ENCODE peak calls at places on chromosomes 13 and 19, in four cellular contexts. U, M, B and N are unnamed samples.

GRCh38 chr19:34365463-34366401 is 736 bp downstream of the GPI start:
- DNase-seq in U (peak; percentile 40), M (peak; percentile 55), B (peak; percentile 45), N (no peak)

GRCh38 chr19:45448887-45449299 is 18.9 kb upstream of the FOSB start:
- DNase-seq in U (no peak), M (no peak), B (no peak), N (peak; percentile 89)

GRCh38 chr13:101481421-101481820 is 28.9 kb downstream of the ITGBL1 start:
- DNase-seq in U (no peak), M (no peak), B (no peak), N (no peak)

GRCh38 chr13:49499889-49500660 is 4.3 kb downstream of the PHF11 start:
- DNase-seq in U (no peak), M (no peak), B (no peak), N (no peak)

GRCh38 chr13:100532090-100532766 is 56.4 kb downstream of the GGACT start:
- DNase-seq in U (no peak), M (no peak), B (no peak), N (no peak)

GRCh38 chr19:44282846-44283245 is 22.0 kb downstream of the ZNF235 start:
- DNase-seq in U (no peak), M (no peak), B (no peak), N (no peak)

GRCh38 chr13:33172400-33172799 is 113.2 kb downstream of the STARD13 start:
- DNase-seq in U (no peak), M (no peak), B (no peak), N (no peak)

GRCh38 chr13:80039000-80039399 is 301.9 kb downstream of the SPRY2 start:
- DNase-seq in U (no peak), M (no peak), B (no peak), N (no peak)

GRCh38 chr19:46366620-46367277 is 19.9 kb downstream of the PPP5C start:
- DNase-seq in U (no peak), M (no peak), B (no peak), N (no peak)

GRCh38 chr13:100234524-100235136 is 145.7 kb downstream of the PCCA start:
- DNase-seq in U (no peak), M (no peak), B (no peak), N (no peak)

GRCh38 chr13:102405499-102406079 is 3.7 kb upstream of the FGF14 start:
- DNase-seq in U (no peak), M (no peak), B (no peak), N (no peak)

GRCh38 chr19:47369923-47370625 is 21.0 kb downstream of the DHX34 start:
- DNase-seq in U (no peak), M (peak; percentile 74), B (peak; percentile 56), N (no peak)

GRCh38 chr19:5109560-5109959 is 140.6 kb downstream of the KDM4B start:
- DNase-seq in U (no peak), M (no peak), B (no peak), N (no peak)
- TF ChIP-seq CTCF in U (no peak), M (no peak), B (no peak), N (no peak)

DNA sequence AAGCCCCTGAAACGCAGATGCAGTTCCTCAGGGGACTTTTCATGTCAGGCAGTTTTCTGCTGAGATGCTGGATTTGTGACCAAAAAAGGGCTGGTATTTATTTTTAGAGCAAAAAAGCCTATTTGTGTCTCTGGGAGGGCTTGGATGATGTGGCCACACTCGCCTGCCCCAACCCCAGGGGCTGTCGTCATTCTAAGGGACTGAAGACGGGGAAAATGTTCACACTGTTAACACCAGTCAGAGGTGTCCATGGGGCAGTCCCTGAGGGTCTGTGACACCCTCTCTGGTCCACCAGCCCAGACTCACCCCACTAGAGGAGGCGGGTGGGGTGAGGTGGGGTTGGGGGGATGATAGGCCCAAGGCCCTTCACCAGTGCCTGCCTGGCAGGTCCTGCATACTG is 15.9 kb upstream of the EPHX3 start:
- DNase-seq in U (no peak), M (no peak), B (no peak), N (no peak)
- H3K36me3 ChIP-seq in U (peaks cover 19% of the 10 kb centered on the region), M (peaks cover 87% of the 10 kb centered on the region), B (peaks cover 3% of the 10 kb centered on the region), N (peaks cover 84% of the 10 kb centered on the region)

GRCh38 chr13:40970803-40971202 is 48.3 kb downstream of the ELF1 start:
- DNase-seq in U (no peak), M (no peak), B (no peak), N (no peak)

GRCh38 chr13:40969169-40969901 is 49.8 kb downstream of the ELF1 start:
- DNase-seq in U (no peak), M (no peak), B (no peak), N (no peak)

GRCh38 chr13:40973409-40973808 is 45.7 kb downstream of the ELF1 start:
- DNase-seq in U (no peak), M (no peak), B (no peak), N (no peak)

GRCh38 chr13:40968416-40969000 is 50.6 kb downstream of the ELF1 start:
- DNase-seq in U (no peak), M (no peak), B (no peak), N (no peak)

DNA sequence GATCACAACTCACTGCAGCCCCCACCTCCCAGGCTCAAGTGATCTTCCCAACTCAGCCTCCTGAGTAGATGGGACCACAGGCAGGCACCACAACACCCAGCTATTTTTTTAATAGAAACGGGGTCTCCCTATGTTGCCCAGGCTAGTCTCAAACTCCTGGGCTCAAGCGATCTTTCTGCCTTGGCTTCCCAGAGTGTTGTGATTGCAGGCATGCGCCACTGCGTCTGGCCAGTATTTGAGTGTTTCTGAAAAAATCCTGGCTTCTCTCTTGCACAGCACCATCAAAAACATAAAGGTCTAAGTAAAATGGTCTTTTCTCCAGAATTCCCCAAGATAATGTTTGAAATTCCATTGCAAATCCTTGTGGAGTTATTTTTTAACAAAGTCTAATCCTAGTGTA is 47.8 kb downstream of the ELF1 start:
- DNase-seq in U (no peak), M (no peak), B (no peak), N (no peak)
- H3K4me1 ChIP-seq in U (peaks cover 5% of the 10 kb centered on the region), M (peaks cover 100% of the 10 kb centered on the region), B (peaks cover 10% of the 10 kb centered on the region), N (peaks cover 22% of the 10 kb centered on the region)

GRCh38 chr19:861099-861755 is 1.8 kb downstream of the CFD start:
- DNase-seq in U (no peak), M (no peak), B (no peak), N (no peak)

GRCh38 chr19:862529-863304 is 3.3 kb downstream of the CFD start:
- DNase-seq in U (peak; percentile 47), M (peak; percentile 86), B (peak; percentile 81), N (no peak)

GRCh38 chr19:858868-859843 is at the start of gene CFD:
- DNase-seq in U (no peak), M (peak; percentile 82), B (no peak), N (no peak)

GRCh38 chr19:861756-862528 is 2.5 kb downstream of the CFD start:
- DNase-seq in U (no peak), M (peak; percentile 78), B (peak; percentile 73), N (peak; percentile 72)

GRCh38 chr19:860481-861098 is 1.1 kb downstream of the CFD start:
- DNase-seq in U (no peak), M (peak; percentile 85), B (peak; percentile 72), N (no peak)
- TF ChIP-seq CTCF in U (no peak), M (peak; percentile 17), B (no peak), N (peak; percentile 1)

GRCh38 chr13:113599396-113599795 is 14.8 kb downstream of the TFDP1 start:
- DNase-seq in U (no peak), M (peak; percentile 16), B (no peak), N (peak; percentile 31)
- H3K36me3 ChIP-seq in U (peaks cover 3% of the 10 kb centered on the region), M (peaks cover 16% of the 10 kb centered on the region), B (no peaks in the 10 kb centered on the region), N (peaks cover 56% of the 10 kb centered on the region)

DNA sequence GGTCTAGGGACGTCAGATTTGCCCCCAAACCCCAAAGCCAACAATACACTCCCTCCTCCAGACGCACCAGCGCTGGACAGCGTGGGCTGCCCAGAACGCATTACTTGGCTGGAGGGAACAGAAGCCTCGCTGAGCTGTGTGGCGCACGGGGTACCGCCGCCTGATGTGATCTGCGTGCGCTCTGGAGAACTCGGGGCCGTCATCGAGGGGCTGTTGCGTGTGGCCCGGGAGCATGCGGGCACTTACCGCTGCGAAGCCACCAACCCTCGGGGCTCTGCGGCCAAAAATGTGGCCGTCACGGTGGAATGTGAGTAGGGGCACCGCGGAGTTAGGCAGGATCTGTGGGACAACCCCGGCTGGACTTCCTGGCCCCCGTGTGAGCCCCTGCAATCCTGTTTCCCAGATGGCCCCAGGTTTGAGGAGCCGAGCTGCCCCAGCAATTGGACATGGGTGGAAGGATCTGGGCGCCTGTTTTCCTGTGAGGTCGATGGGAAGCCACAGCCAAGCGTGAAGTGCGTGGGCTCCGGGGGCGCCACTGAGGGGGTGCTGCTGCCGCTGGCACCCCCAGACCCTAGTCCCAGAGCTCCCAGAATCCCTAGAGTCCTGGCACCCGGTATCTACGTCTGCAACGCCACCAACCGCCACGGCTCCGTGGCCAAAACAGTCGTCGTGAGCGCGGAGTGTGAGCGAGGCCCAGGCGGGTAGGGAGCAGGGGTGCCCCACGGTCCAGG is 4.0 kb downstream of the ICAM5 start:
- DNase-seq in U (no peak), M (no peak), B (no peak), N (no peak)
- H3K4me1 ChIP-seq in U (peaks cover 24% of the 10 kb centered on the region), M (peaks cover 72% of the 10 kb centered on the region), B (peaks cover 38% of the 10 kb centered on the region), N (peaks cover 4% of the 10 kb centered on the region)

DNA sequence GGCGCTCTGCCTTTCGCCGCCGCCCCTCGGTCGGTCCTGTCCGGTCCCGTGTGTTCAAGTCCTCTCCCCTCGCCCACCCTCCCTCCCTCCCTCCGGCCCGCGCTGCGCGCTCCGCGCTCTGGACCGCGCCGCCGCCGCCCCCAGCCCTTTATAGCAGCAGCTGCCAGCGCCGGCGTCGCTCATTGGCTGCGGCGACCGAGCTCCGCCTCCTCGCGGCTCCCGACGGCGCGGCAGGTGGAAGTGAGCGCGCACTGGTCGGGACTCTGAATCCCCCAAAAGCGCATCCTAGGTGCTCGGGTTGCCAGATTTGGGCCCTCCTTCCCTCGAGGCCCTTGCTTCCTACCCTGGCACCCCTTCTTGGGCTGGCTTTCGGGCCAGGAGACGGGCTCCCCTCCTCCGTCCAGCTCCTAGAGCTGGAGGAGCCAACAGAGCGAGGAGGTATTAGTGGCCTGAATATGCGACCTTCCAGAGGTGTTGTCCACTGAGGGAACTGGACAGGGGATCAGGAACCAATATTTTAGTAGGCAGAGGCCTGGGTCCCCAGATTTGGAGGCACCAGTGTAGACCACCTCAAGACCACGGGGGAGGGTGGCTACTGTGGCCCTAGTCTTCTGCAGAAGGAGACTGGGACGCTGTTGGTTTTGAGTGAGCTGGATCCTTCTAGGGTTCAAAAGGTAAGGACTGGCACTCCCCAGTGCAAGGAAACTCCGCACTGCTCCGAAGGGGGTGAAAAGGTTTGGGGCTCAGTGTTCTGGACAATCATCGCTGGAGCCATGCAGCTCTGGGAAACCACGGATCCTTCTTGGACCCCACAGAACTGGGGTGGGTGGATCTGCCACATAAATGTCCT is at the start of gene ELAVL3:
- DNase-seq in U (no peak), M (no peak), B (no peak), N (no peak)
- TF ChIP-seq CTCF in U (no peak), M (no peak), B (no peak), N (no peak)